ENCODE peak calls at places on chromosomes 11 and 22, in seven cellular contexts. W is iPS-NIHi11; Z is NCI-H1417; L is stimulated activated CD4-positive, alpha-beta T cell treated with anti-CD3 and anti-CD28 coated beads, Interleukin-15, amount 100 ng/mL, for 48 hours; C is BJ; S is aorta; M is MM.1S. B is an unnamed sample.

GRCh38 chr11:35045219-35045819 is 93.7 kb upstream of the CD44 start:
- DNase-seq in S (no peak), W (no peak), L (no peak), M (no peak), C (no peak), Z (peak), B (no peak)

GRCh38 chr11:12207384-12208150 is 97.2 kb downstream of the MICAL2 start:
- DNase-seq in M (no peak), Z (no peak), S (no peak), L (peak), C (no peak), W (no peak), B (no peak)

GRCh38 chr11:68670208-68670992 is 13.9 kb upstream of the GAL start:
- DNase-seq in Z (no peak), C (no peak), W (peak), S (peak), L (no peak), M (no peak), B (no peak)

GRCh38 chr11:85672111-85672875 is 7.4 kb upstream of the CREBZF start:
- DNase-seq in L (no peak), C (no peak), S (peak), Z (no peak), M (no peak), W (no peak), B (no peak)

GRCh38 chr11:32987851-32988250 is 27.8 kb upstream of the DEPDC7 start:
- DNase-seq in Z (no peak), C (no peak), M (no peak), L (no peak), S (no peak), W (no peak), B (no peak)

GRCh38 chr22:28105396-28105795 is 186.3 kb upstream of the PITPNB start:
- DNase-seq in C (no peak), L (no peak), Z (no peak), W (no peak), M (no peak), S (no peak), B (no peak)

GRCh38 chr22:47401976-47402770 is 639.7 kb downstream of the TBC1D22A start:
- DNase-seq in C (no peak), L (no peak), S (peak), M (no peak), W (no peak), Z (no peak), B (no peak)

GRCh38 chr22:19149047-19149883 is 827 bp downstream of the GSC2 start:
- DNase-seq in C (no peak), M (no peak), L (no peak), W (peak), S (no peak), Z (peak), B (no peak)

GRCh38 chr11:68581439-68581838 is 102.9 kb upstream of the GAL start:
- DNase-seq in C (no peak), L (no peak), W (no peak), M (no peak), Z (no peak), S (no peak), B (no peak)

GRCh38 chr11:2719831-2720603 is 20.2 kb upstream of the KCNQ1OT1 start:
- DNase-seq in M (no peak), C (no peak), Z (no peak), W (no peak), S (no peak), L (no peak), B (no peak)